ENCODE peak calls at places on chromosome 22, in four cellular contexts. L is ureter; W is T-helper 2 cell treated with Interferon-gamma antibody and Interleukin-4, amounts not matched to agents 5 μg/mL and 100 μg/mL, for 36 hours; N is substantia nigra. A is an unnamed sample.

GRCh38 chr22:34972498-34972897 is 93.5 kb upstream of the ISX start:
- DNase-seq in L (no peak), W (no peak), N (no peak), A (no peak)

GRCh38 chr22:27654536-27655445 is 146.8 kb downstream of the MN1 start:
- DNase-seq in L (no peak), W (no peak), N (no peak), A (no peak)

GRCh38 chr22:46537221-46537945 is at the start of gene CELSR1:
- DNase-seq in L (no peak), W (peak), N (no peak), A (no peak)

GRCh38 chr22:28741200-28741757 is 341 bp downstream of the CHEK2 start:
- DNase-seq in L (no peak), W (no peak), N (no peak), A (no peak)

GRCh38 chr22:39996732-39997131 is 2.0 kb downstream of the FAM83F start:
- DNase-seq in L (no peak), W (no peak), N (no peak), A (no peak)

GRCh38 chr22:43343262-43343988 is at the start of gene SCUBE1:
- DNase-seq in L (peak), W (peak), N (no peak), A (peak)

GRCh38 chr22:17369553-17370035 is 334 bp downstream of the CECR2 start:
- DNase-seq in L (no peak), W (peak), N (no peak), A (peak)

GRCh38 chr22:20429254-20430100 is 8.1 kb downstream of the SCARF2 start:
- DNase-seq in L (peak), W (peak), N (no peak), A (peak)

GRCh38 chr22:46355369-46355995 is 20.0 kb downstream of the TRMU start:
- DNase-seq in L (peak), W (peak), N (peak), A (peak)